ENCODE peak calls at places on chromosomes 11 and 22, in seven cellular contexts. R is breast epithelium; T is right cardiac atrium; A is neural progenitor cell; Q is adrenal gland; L is CD8-positive, alpha-beta T cell; E is PC-3. I is an unnamed sample.

GRCh38 chr11:47161134-47161854 is 15.4 kb downstream of the ARFGAP2 start:
- DNase-seq in R (peak), T (peak), A (peak), Q (peak), L (peak), E (peak), I (peak)

GRCh38 chr11:108472681-108473080 is 5.4 kb upstream of the C11orf65 start:
- DNase-seq in R (no peak), T (no peak), A (no peak), Q (no peak), L (no peak), E (no peak), I (no peak)

GRCh38 chr11:17515443-17516176 is 28.6 kb downstream of the USH1C start:
- DNase-seq in R (no peak), T (no peak), A (no peak), Q (no peak), L (no peak), E (no peak), I (no peak)

GRCh38 chr22:45320326-45320976 is 10.7 kb downstream of the FAM118A start:
- DNase-seq in R (no peak), T (peak), A (no peak), Q (no peak), L (no peak), E (no peak), I (no peak)

GRCh38 chr11:68430801-68431200 is 29.8 kb upstream of the PPP6R3 start:
- DNase-seq in R (no peak), T (no peak), A (no peak), Q (no peak), L (no peak), E (peak), I (no peak)

GRCh38 chr22:39617342-39617741 is 46.8 kb downstream of the CACNA1I start:
- DNase-seq in R (no peak), T (no peak), A (no peak), Q (no peak), L (no peak), E (no peak), I (no peak)

GRCh38 chr11:83706581-83706980 is 420.4 kb upstream of the CCDC90B start:
- DNase-seq in R (no peak), T (no peak), A (no peak), Q (no peak), L (no peak), E (no peak), I (no peak)

GRCh38 chr11:129264114-129264513 is 72.0 kb upstream of the ARHGAP32 start:
- DNase-seq in R (no peak), T (no peak), A (no peak), Q (no peak), L (no peak), E (no peak), I (no peak)

GRCh38 chr11:118200901-118201680 is 23.7 kb downstream of the JAML start:
- DNase-seq in R (no peak), T (no peak), A (no peak), Q (no peak), L (no peak), E (no peak), I (no peak)

GRCh38 chr22:23415490-23415851 is 164.6 kb downstream of the IGLL1 start:
- DNase-seq in R (no peak), T (no peak), A (no peak), Q (no peak), L (no peak), E (no peak), I (no peak)

GRCh38 chr22:49588739-49589138 is 238.9 kb downstream of the BRD1 start:
- DNase-seq in R (no peak), T (no peak), A (no peak), Q (no peak), L (no peak), E (no peak), I (no peak)
- H3K4me3 ChIP-seq in R (no peak), T (no peak), A (no peak), Q (no peak), L (no peak), E (no peak), I (no peak)

GRCh38 chr11:133015457-133015856 is 516.8 kb downstream of the OPCML start:
- DNase-seq in R (no peak), T (no peak), A (no peak), Q (no peak), L (no peak), E (no peak), I (no peak)
- H3K27ac ChIP-seq in R (no peak), T (no peak), A (no peak), Q (no peak), L (no peak), E (no peak), I (no peak)

GRCh38 chr22:37538590-37539357 is 19.6 kb upstream of the CARD10 start:
- DNase-seq in R (peak), T (peak), A (peak), Q (peak), L (peak), E (peak), I (peak)
- H3K4me3 ChIP-seq in R (peak), T (no peak), A (no peak), Q (no peak), L (no peak), E (peak), I (no peak)

DNA sequence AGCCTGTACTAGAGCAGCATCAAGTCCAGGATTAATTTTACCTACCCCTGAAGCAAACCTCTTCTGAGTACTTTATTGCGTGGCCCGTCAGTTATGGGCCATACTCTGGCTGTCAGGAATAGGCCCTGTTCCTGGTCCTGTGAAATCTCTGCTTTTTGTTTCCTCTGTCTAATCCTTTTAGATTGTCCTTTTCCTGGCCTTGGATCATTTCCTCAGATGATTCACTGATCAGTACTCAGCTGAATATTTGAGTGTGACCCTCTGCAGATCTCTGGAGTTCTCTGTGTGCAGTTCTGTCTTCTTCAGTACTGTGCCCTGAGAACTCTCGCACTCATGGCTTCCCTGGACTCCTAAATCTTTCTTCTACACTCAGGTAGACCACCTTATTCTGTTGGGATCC is 123.5 kb downstream of the UVRAG start:
- DNase-seq in R (no peak), T (no peak), A (no peak), Q (no peak), L (no peak), E (peak), I (no peak)
- H3K27ac ChIP-seq in R (no peak), T (no peak), A (no peak), Q (peak), L (no peak), E (no peak), I (no peak)

GRCh38 chr11:65224939-65225283 is 36.9 kb upstream of the POLA2 start:
- DNase-seq in R (peak), T (no peak), A (peak), Q (no peak), L (no peak), E (peak), I (no peak)
- H3K4me3 ChIP-seq in R (peak), T (no peak), A (no peak), Q (no peak), L (no peak), E (no peak), I (no peak)

DNA sequence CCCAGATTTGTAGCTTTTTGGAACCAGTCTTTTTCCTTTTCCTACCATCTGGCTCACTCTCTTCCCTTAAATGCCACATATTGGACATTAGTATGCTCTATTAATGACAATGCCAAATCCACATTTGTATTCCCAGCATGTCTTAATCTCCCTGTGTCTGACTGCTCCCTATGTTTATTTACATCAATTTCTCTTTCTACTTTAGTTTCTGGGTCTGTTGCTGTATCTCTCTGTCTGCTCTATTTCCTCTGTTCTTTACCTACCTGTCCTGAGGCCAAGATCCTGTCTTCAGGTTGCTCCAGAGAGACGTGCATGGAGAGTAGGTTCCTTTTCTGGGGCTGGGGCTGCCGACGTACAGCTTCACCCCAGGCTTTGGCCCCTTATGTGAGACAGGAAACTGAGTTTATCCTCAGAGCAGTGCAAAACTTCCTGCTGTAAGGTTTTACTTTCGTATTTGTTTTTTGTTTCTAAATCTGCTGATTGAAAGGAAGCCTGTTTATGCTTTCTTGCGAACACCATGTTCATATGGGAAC is 25.6 kb downstream of the OR2AG2 start:
- DNase-seq in R (no peak), T (no peak), A (no peak), Q (no peak), L (peak), E (no peak), I (peak)
- H3K27ac ChIP-seq in R (peak), T (peak), A (no peak), Q (peak), L (peak), E (no peak), I (peak)

DNA sequence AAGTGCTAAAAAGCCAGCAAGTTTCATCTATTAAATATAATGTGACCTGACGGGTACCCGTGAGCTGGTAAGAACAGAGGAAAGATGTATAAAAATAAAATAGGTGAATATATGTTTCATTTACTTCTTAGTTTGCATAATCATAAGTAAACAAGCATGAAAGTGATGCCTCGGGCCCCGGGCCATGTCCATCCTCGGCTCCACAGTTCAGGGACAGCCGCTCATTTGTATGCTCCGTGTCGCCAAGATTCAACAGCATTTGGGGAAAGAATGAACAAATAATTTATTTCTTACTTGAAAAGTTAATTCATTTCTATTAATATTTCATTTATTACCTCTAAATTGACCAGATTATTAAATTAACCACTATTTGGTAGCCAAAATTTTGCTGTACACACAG is 251.8 kb downstream of the NTM start:
- DNase-seq in R (no peak), T (no peak), A (no peak), Q (no peak), L (no peak), E (no peak), I (no peak)
- H3K4me3 ChIP-seq in R (no peak), T (no peak), A (no peak), Q (no peak), L (no peak), E (no peak), I (no peak)

GRCh38 chr22:17213976-17214375 is 5.3 kb downstream of the ADA2 start:
- DNase-seq in R (no peak), T (peak), A (peak), Q (peak), L (peak), E (peak), I (peak)
- H3K27ac ChIP-seq in R (no peak), T (no peak), A (no peak), Q (no peak), L (no peak), E (no peak), I (no peak)